ENCODE peak calls at places on chromosomes 4 and X, in eight cellular contexts. One of them, this sample, is unnamed. For H3K4me1, the result is how much of the 10 kb centered on the place peaks cover.

GRCh38 chr4:56468097-56468422 is 643 bp downstream of the SRP72 start:
- DNase-seq in esophagus squamous epithelium: no peak
- DNase-seq in mesendoderm: peak
- DNase-seq in aorta: no peak
- DNase-seq in tibial nerve: no peak
- DNase-seq in iPS DF 6.9: no peak
- DNase-seq in stomach: peak
- DNase-seq in OCI-LY7: no peak
- DNase-seq in this sample: no peak

GRCh38 chrX:85569691-85570090 is 190.2 kb upstream of the POF1B start:
- DNase-seq in esophagus squamous epithelium: no peak
- DNase-seq in mesendoderm: no peak
- DNase-seq in aorta: no peak
- DNase-seq in tibial nerve: no peak
- DNase-seq in iPS DF 6.9: no peak
- DNase-seq in stomach: no peak
- DNase-seq in OCI-LY7: no peak
- DNase-seq in this sample: no peak

GRCh38 chr4:162849922-162850321 is 316.8 kb downstream of the NAF1 start:
- DNase-seq in esophagus squamous epithelium: no peak
- DNase-seq in mesendoderm: no peak
- DNase-seq in aorta: no peak
- DNase-seq in tibial nerve: no peak
- DNase-seq in iPS DF 6.9: no peak
- DNase-seq in stomach: no peak
- DNase-seq in OCI-LY7: no peak
- DNase-seq in this sample: no peak

GRCh38 chrX:148599404-148599803 is 99.0 kb downstream of the AFF2 start:
- DNase-seq in esophagus squamous epithelium: no peak
- DNase-seq in mesendoderm: no peak
- DNase-seq in aorta: no peak
- DNase-seq in tibial nerve: no peak
- DNase-seq in iPS DF 6.9: no peak
- DNase-seq in stomach: no peak
- DNase-seq in OCI-LY7: no peak
- DNase-seq in this sample: no peak

GRCh38 chr4:87092389-87093141 is 127.9 kb downstream of the KLHL8 start:
- DNase-seq in esophagus squamous epithelium: no peak
- DNase-seq in mesendoderm: no peak
- DNase-seq in aorta: no peak
- DNase-seq in tibial nerve: peak
- DNase-seq in iPS DF 6.9: no peak
- DNase-seq in stomach: peak
- DNase-seq in OCI-LY7: peak
- DNase-seq in this sample: peak

GRCh38 chr4:127965803-127966175 is 583 bp downstream of the ABHD18 start:
- DNase-seq in esophagus squamous epithelium: no peak
- DNase-seq in mesendoderm: peak
- DNase-seq in aorta: no peak
- DNase-seq in tibial nerve: no peak
- DNase-seq in iPS DF 6.9: no peak
- DNase-seq in stomach: peak
- DNase-seq in OCI-LY7: peak
- DNase-seq in this sample: peak

GRCh38 chrX:37746268-37746931 is 33.5 kb upstream of the CYBB start:
- DNase-seq in esophagus squamous epithelium: no peak
- DNase-seq in mesendoderm: peak
- DNase-seq in aorta: no peak
- DNase-seq in tibial nerve: no peak
- DNase-seq in iPS DF 6.9: no peak
- DNase-seq in stomach: no peak
- DNase-seq in OCI-LY7: no peak
- DNase-seq in this sample: no peak

GRCh38 chrX:38880460-38880859 is 79.2 kb downstream of the MID1IP1 start:
- DNase-seq in esophagus squamous epithelium: no peak
- DNase-seq in mesendoderm: no peak
- DNase-seq in aorta: no peak
- DNase-seq in tibial nerve: no peak
- DNase-seq in iPS DF 6.9: no peak
- DNase-seq in stomach: no peak
- DNase-seq in OCI-LY7: peak
- DNase-seq in this sample: no peak

GRCh38 chr4:110394871-110395270 is 81.1 kb upstream of the ENPEP start:
- DNase-seq in esophagus squamous epithelium: no peak
- DNase-seq in mesendoderm: no peak
- DNase-seq in aorta: no peak
- DNase-seq in tibial nerve: no peak
- DNase-seq in iPS DF 6.9: no peak
- DNase-seq in stomach: no peak
- DNase-seq in OCI-LY7: no peak
- DNase-seq in this sample: no peak

GRCh38 chr4:110395416-110395815 is 80.5 kb upstream of the ENPEP start:
- DNase-seq in esophagus squamous epithelium: no peak
- DNase-seq in mesendoderm: no peak
- DNase-seq in aorta: no peak
- DNase-seq in tibial nerve: no peak
- DNase-seq in iPS DF 6.9: no peak
- DNase-seq in stomach: no peak
- DNase-seq in OCI-LY7: no peak
- DNase-seq in this sample: no peak

GRCh38 chr4:110400071-110400470 is 75.9 kb upstream of the ENPEP start:
- DNase-seq in esophagus squamous epithelium: no peak
- DNase-seq in mesendoderm: no peak
- DNase-seq in aorta: no peak
- DNase-seq in tibial nerve: no peak
- DNase-seq in iPS DF 6.9: no peak
- DNase-seq in stomach: no peak
- DNase-seq in OCI-LY7: no peak
- DNase-seq in this sample: no peak

DNA sequence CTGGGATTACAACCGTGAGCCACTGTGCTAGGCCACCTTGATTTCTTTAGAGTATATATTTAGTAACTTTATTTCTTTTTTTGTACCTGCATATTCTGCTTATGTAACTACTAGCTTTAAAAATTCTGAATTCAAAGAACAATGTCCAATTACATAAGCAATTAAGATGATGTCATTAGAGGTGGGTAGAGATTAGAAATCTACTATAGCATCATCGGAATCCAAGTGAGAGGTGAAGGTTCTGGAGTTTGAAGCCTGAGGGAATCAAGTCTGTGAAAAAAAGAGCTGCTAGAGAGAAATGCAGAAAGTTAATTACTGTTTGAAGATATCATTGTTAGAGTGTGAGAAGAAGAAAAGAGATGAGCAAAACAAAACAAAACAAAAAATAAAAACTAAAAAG is 79.0 kb upstream of the ENPEP start:
- DNase-seq in esophagus squamous epithelium: no peak
- DNase-seq in mesendoderm: no peak
- DNase-seq in aorta: no peak
- DNase-seq in tibial nerve: no peak
- DNase-seq in iPS DF 6.9: no peak
- DNase-seq in stomach: no peak
- DNase-seq in OCI-LY7: no peak
- DNase-seq in this sample: no peak
- H3K4me3 ChIP-seq in esophagus squamous epithelium: no peak
- H3K4me3 ChIP-seq in mesendoderm: no peak
- H3K4me3 ChIP-seq in aorta: no peak
- H3K4me3 ChIP-seq in tibial nerve: no peak
- H3K4me3 ChIP-seq in iPS DF 6.9: no peak
- H3K4me3 ChIP-seq in stomach: no peak
- H3K4me3 ChIP-seq in OCI-LY7: no peak
- H3K4me3 ChIP-seq in this sample: no peak

GRCh38 chrX:34877451-34877850 is 65.1 kb upstream of the FAM47B start:
- DNase-seq in esophagus squamous epithelium: no peak
- DNase-seq in mesendoderm: no peak
- DNase-seq in aorta: no peak
- DNase-seq in tibial nerve: no peak
- DNase-seq in iPS DF 6.9: no peak
- DNase-seq in stomach: no peak
- DNase-seq in OCI-LY7: no peak
- DNase-seq in this sample: no peak
- H3K4me1 ChIP-seq in esophagus squamous epithelium: under half
- H3K4me1 ChIP-seq in mesendoderm: under half
- H3K4me1 ChIP-seq in aorta: under half
- H3K4me1 ChIP-seq in tibial nerve: under half
- H3K4me1 ChIP-seq in iPS DF 6.9: under half
- H3K4me1 ChIP-seq in stomach: under half
- H3K4me1 ChIP-seq in OCI-LY7: under half
- H3K4me1 ChIP-seq in this sample: under half

GRCh38 chrX:16882188-16882587 is 12.0 kb upstream of the RBBP7 start:
- DNase-seq in esophagus squamous epithelium: no peak
- DNase-seq in mesendoderm: no peak
- DNase-seq in aorta: no peak
- DNase-seq in tibial nerve: no peak
- DNase-seq in iPS DF 6.9: no peak
- DNase-seq in stomach: peak
- DNase-seq in OCI-LY7: peak
- DNase-seq in this sample: peak
- H3K4me3 ChIP-seq in esophagus squamous epithelium: peak
- H3K4me3 ChIP-seq in mesendoderm: no peak
- H3K4me3 ChIP-seq in aorta: no peak
- H3K4me3 ChIP-seq in tibial nerve: peak
- H3K4me3 ChIP-seq in iPS DF 6.9: no peak
- H3K4me3 ChIP-seq in stomach: peak
- H3K4me3 ChIP-seq in OCI-LY7: peak
- H3K4me3 ChIP-seq in this sample: peak

GRCh38 chrX:136692271-136692670 is 44.3 kb downstream of the CD40LG start:
- DNase-seq in esophagus squamous epithelium: no peak
- DNase-seq in mesendoderm: no peak
- DNase-seq in aorta: no peak
- DNase-seq in tibial nerve: no peak
- DNase-seq in iPS DF 6.9: no peak
- DNase-seq in stomach: no peak
- DNase-seq in OCI-LY7: no peak
- DNase-seq in this sample: no peak
- H3K4me1 ChIP-seq in esophagus squamous epithelium: under half
- H3K4me1 ChIP-seq in mesendoderm: under half
- H3K4me1 ChIP-seq in aorta: under half
- H3K4me1 ChIP-seq in tibial nerve: under half
- H3K4me1 ChIP-seq in iPS DF 6.9: under half
- H3K4me1 ChIP-seq in stomach: under half
- H3K4me1 ChIP-seq in OCI-LY7: under half
- H3K4me1 ChIP-seq in this sample: under half

GRCh38 chr4:165874072-165874798 is 1.2 kb downstream of the TLL1 start:
- DNase-seq in esophagus squamous epithelium: no peak
- DNase-seq in mesendoderm: no peak
- DNase-seq in aorta: peak
- DNase-seq in tibial nerve: no peak
- DNase-seq in iPS DF 6.9: no peak
- DNase-seq in stomach: no peak
- DNase-seq in OCI-LY7: no peak
- DNase-seq in this sample: no peak
- H3K4me3 ChIP-seq in esophagus squamous epithelium: peak
- H3K4me3 ChIP-seq in mesendoderm: no peak
- H3K4me3 ChIP-seq in aorta: peak
- H3K4me3 ChIP-seq in tibial nerve: peak
- H3K4me3 ChIP-seq in iPS DF 6.9: peak
- H3K4me3 ChIP-seq in stomach: peak
- H3K4me3 ChIP-seq in OCI-LY7: no peak
- H3K4me3 ChIP-seq in this sample: peak

DNA sequence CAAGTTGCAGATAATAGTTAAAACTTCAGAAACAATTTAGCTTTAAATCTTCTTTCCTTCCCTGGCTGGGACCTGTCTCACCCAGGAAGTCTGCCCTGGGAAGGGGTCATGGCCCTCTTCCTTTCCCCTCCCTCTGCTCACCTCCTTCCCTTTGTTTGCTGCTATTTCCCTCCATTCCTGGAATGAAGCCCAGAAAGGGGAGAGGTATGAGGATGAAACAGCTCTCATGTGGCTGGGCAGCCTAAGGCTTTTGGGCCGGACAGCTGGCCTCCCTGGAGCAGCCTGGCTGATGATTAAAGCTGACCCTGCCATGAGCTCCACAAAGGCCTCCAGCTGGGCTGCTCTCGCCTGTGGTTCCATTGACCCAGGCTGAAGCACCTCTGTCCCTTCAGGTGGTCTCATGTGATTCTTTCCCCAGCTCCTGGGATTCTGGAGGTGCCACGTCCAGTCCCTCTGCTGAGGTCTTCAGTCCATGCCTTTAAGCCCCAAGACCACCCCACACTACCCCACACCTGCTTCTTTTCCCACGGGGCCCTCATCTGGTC is 202.1 kb downstream of the PTTG2 start:
- DNase-seq in esophagus squamous epithelium: no peak
- DNase-seq in mesendoderm: no peak
- DNase-seq in aorta: no peak
- DNase-seq in tibial nerve: no peak
- DNase-seq in iPS DF 6.9: no peak
- DNase-seq in stomach: peak
- DNase-seq in OCI-LY7: no peak
- DNase-seq in this sample: no peak
- H3K4me1 ChIP-seq in esophagus squamous epithelium: under half
- H3K4me1 ChIP-seq in mesendoderm: under half
- H3K4me1 ChIP-seq in aorta: under half
- H3K4me1 ChIP-seq in tibial nerve: under half
- H3K4me1 ChIP-seq in iPS DF 6.9: under half
- H3K4me1 ChIP-seq in stomach: half or more
- H3K4me1 ChIP-seq in OCI-LY7: under half
- H3K4me1 ChIP-seq in this sample: under half

GRCh38 chrX:997631-998137 is 214.8 kb downstream of the CRLF2 start:
- DNase-seq in esophagus squamous epithelium: no peak
- DNase-seq in mesendoderm: peak
- DNase-seq in aorta: no peak
- DNase-seq in tibial nerve: no peak
- DNase-seq in iPS DF 6.9: no peak
- DNase-seq in stomach: no peak
- DNase-seq in OCI-LY7: no peak
- DNase-seq in this sample: no peak
- H3K4me3 ChIP-seq in esophagus squamous epithelium: no peak
- H3K4me3 ChIP-seq in mesendoderm: no peak
- H3K4me3 ChIP-seq in aorta: no peak
- H3K4me3 ChIP-seq in tibial nerve: no peak
- H3K4me3 ChIP-seq in iPS DF 6.9: no peak
- H3K4me3 ChIP-seq in stomach: no peak
- H3K4me3 ChIP-seq in OCI-LY7: no peak
- H3K4me3 ChIP-seq in this sample: no peak

This sample was measured in lower lobe of right lung.